ENCODE peak calls at places on chromosomes 16 and 17, in four cellular contexts. R, L, Q and U are unnamed samples.

GRCh38 chr17:46950997-46951621 is 27.9 kb downstream of the RPRML start:
- DNase-seq in L (no peak), R (no peak), Q (no peak), U (no peak)

GRCh38 chr16:66585477-66586239 is 6.4 kb downstream of the CMTM2 start:
- DNase-seq in R (no peak), L (no peak), Q (no peak), U (no peak)

GRCh38 chr16:56195151-56195550 is 3.9 kb downstream of the GNAO1 start:
- DNase-seq in R (no peak), L (no peak), Q (no peak), U (no peak)

GRCh38 chr17:42843358-42843934 is 934 bp upstream of the AOC2 start:
- DNase-seq in Q (no peak), R (peak), L (peak), U (peak)

GRCh38 chr17:42181851-42182207 is 887 bp upstream of the KCNH4 start:
- DNase-seq in Q (no peak), L (no peak), R (no peak), U (no peak)

GRCh38 chr17:69417545-69418483 is 3.3 kb downstream of the MAP2K6 start:
- DNase-seq in R (no peak), Q (no peak), L (no peak), U (no peak)

GRCh38 chr17:29084476-29085148 is 41.7 kb downstream of the PIPOX start:
- DNase-seq in R (no peak), L (no peak), Q (no peak), U (no peak)

GRCh38 chr17:68489919-68490318 is 22.3 kb upstream of the PRKAR1A start:
- DNase-seq in L (no peak), Q (no peak), R (no peak), U (no peak)

GRCh38 chr16:80024443-80024842 is 423.9 kb upstream of the MAF start:
- DNase-seq in Q (no peak), R (no peak), L (peak), U (no peak)

GRCh38 chr16:23518435-23518891 is 8.2 kb upstream of the GGA2 start:
- DNase-seq in Q (no peak), R (no peak), L (no peak), U (no peak)

GRCh38 chr17:75346906-75347305 is 57.7 kb upstream of the SLC25A19 start:
- DNase-seq in R (peak), Q (no peak), L (no peak), U (no peak)

GRCh38 chr16:79638386-79639106 is 38.0 kb upstream of the MAF start:
- DNase-seq in Q (no peak), L (no peak), R (no peak), U (no peak)

GRCh38 chr17:27558842-27559505 is 72.0 kb upstream of the LGALS9 start:
- DNase-seq in Q (no peak), R (no peak), L (no peak), U (peak)

GRCh38 chr16:76386784-76387183 is 109.6 kb downstream of the CNTNAP4 start:
- DNase-seq in Q (no peak), R (no peak), L (peak), U (no peak)

GRCh38 chr16:30941600-30942420 is 7.1 kb upstream of the ORAI3 start:
- DNase-seq in R (peak), Q (no peak), L (peak), U (peak)

GRCh38 chr16:81798311-81799137 is 19.4 kb downstream of the PLCG2 start:
- DNase-seq in R (no peak), L (no peak), Q (peak), U (no peak)

GRCh38 chr17:29568331-29569244 is at the start of gene TP53I13:
- DNase-seq in R (peak), Q (no peak), L (peak), U (peak)

GRCh38 chr16:1337486-1337885 is 4.0 kb downstream of the BAIAP3 start:
- DNase-seq in L (no peak), Q (no peak), R (no peak), U (no peak)

GRCh38 chr16:24995033-24995432 is 20.1 kb downstream of the ARHGAP17 start:
- DNase-seq in R (no peak), L (no peak), Q (no peak), U (no peak)

GRCh38 chr17:610285-610684 is 104.4 kb downstream of the VPS53 start:
- DNase-seq in L (no peak), Q (no peak), R (no peak), U (no peak)

GRCh38 chr17:78736526-78737079 is 45.5 kb downstream of the CYTH1 start:
- DNase-seq in Q (no peak), R (peak), L (peak), U (no peak)

GRCh38 chr17:33486135-33486886 is 193.2 kb upstream of the ASIC2 start:
- DNase-seq in Q (no peak), R (no peak), L (no peak), U (no peak)
- TF ChIP-seq BHLHE40 in Q (no peak), R (no peak), L (no peak), U (no peak)

DNA sequence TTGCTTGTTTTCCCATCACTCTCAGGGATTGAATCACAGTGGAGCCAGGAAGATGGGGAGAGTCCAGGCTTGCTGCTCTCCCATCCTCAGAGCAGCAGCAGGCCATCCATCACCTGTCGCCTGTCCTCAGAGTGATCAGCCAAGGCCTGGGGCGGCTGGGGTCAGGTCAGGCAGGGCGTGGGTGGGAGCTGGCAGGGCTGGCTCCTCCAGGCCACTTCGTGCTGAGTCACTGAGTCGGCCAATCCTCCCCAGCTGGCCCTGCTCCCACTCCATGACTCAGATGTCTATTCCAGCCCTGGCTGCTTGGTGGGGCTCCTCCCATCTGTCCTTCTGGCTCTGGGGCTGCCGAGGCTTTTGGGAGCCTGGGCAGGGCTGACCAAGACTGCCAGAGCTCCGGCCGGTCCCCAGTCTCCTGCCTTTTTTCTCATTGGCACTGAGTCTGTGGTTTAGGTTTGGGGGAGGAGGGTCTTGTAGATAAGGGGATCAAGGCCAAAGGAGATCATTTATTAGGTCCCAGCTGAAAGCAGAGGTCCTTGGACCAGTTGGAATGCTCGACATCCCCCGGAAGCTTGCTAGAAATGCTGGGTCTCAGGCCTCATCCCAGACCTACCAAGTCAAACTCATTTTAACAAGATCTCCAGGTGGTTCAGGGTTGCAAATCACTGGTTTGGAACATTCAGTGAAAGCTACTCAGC is 72.7 kb downstream of the ABCC1 start:
- DNase-seq in L (peak), R (peak), Q (no peak), U (peak)
- TF ChIP-seq CHD2 in L (no peak), R (no peak), Q (no peak), U (no peak)

GRCh38 chr17:43880420-43880991 is 26.8 kb downstream of the MPP2 start:
- DNase-seq in Q (no peak), R (peak), L (peak), U (peak)
- TF ChIP-seq KDM1A in Q (no peak), R (no peak), L (no peak), U (no peak)

GRCh38 chr17:59436900-59437299 is 105.4 kb downstream of the YPEL2 start:
- DNase-seq in Q (no peak), R (no peak), L (no peak), U (no peak)
- TF ChIP-seq BHLHE40 in Q (no peak), R (no peak), L (no peak), U (no peak)

GRCh38 chr16:85586360-85587145 is 26.6 kb upstream of the GSE1 start:
- DNase-seq in Q (no peak), L (no peak), R (no peak), U (no peak)
- TF ChIP-seq CHD2 in Q (no peak), L (no peak), R (no peak), U (no peak)

GRCh38 chr16:88815227-88815626 is 3.5 kb upstream of the APRT start:
- DNase-seq in Q (no peak), R (no peak), L (no peak), U (no peak)

GRCh38 chr16:88816736-88817535 is 5.2 kb upstream of the APRT start:
- DNase-seq in Q (no peak), R (no peak), L (no peak), U (no peak)

GRCh38 chr16:88814144-88814502 is 2.4 kb upstream of the APRT start:
- DNase-seq in L (no peak), Q (no peak), R (no peak), U (no peak)

GRCh38 chr16:88817785-88818609 is 6.3 kb upstream of the APRT start:
- DNase-seq in R (no peak), Q (no peak), L (no peak), U (no peak)

GRCh38 chr16:88815901-88816589 is 4.3 kb upstream of the APRT start:
- DNase-seq in R (no peak), Q (no peak), L (peak), U (peak)
- TF ChIP-seq KDM1A in R (no peak), Q (no peak), L (no peak), U (no peak)

DNA sequence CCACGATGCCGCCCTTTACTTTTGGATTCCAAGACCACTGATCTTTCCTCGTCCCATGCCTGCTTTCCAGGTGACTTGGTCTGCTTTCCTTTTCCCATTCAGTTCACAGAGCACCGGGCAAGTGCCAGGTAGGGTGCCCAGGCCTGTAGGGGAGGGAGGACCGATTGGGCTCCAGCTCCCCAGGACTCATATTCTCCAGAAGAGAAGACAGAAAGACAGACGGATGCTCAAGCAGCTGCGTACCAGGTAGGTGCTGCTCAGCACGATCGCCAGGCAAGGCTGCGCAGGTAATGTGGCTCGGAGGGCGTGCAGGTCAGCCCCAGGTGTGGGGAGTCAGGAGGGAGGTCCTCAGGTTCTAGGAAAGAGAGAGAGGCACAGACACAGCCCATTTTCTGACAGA is 67.5 kb upstream of the ZNF423 start:
- DNase-seq in L (no peak), Q (no peak), R (no peak), U (no peak)
- TF ChIP-seq BHLHE40 in L (no peak), Q (no peak), R (no peak), U (no peak)